ENCODE peak calls at places on chromosomes 4 and X, in seven cellular contexts. Y is ovary, J is sigmoid colon, I is suprapubic skin, H is tibial nerve, A is A549, F is breast epithelium. P is an unnamed sample. For H3K9me3, the result is how much of the 10 kb centered on the place peaks cover.

GRCh38 chr4:41957634-41958033 is 22.4 kb downstream of the TMEM33 start:
- DNase-seq in Y (no peak), J (no peak), A (peak), H (no peak), I (no peak), F (no peak), P (no peak)

GRCh38 chrX:115592997-115593734 is 32.2 kb downstream of the PLS3 start:
- DNase-seq in J (no peak), A (no peak), H (no peak), Y (no peak), F (no peak), I (no peak), P (no peak)

GRCh38 chr4:101597204-101597603 is 193.3 kb upstream of the BANK1 start:
- DNase-seq in F (no peak), Y (no peak), A (no peak), H (no peak), I (no peak), J (no peak), P (no peak)

GRCh38 chr4:122884504-122884903 is 37.9 kb downstream of the NUDT6 start:
- DNase-seq in Y (no peak), J (no peak), H (no peak), A (no peak), I (no peak), F (no peak), P (no peak)

GRCh38 chr4:39616651-39617050 is 22.0 kb downstream of the SMIM14 start:
- DNase-seq in Y (no peak), I (no peak), J (no peak), F (no peak), A (no peak), H (no peak), P (no peak)

GRCh38 chrX:13938053-13938765 is 91.5 kb downstream of the GEMIN8 start:
- DNase-seq in H (no peak), Y (peak), I (peak), A (peak), J (no peak), F (no peak), P (no peak)

GRCh38 chrX:97692575-97692974 is 808.9 kb downstream of the RPA4 start:
- DNase-seq in I (no peak), Y (no peak), F (no peak), A (no peak), J (no peak), H (no peak), P (no peak)

GRCh38 chrX:123993904-123994635 is 32.6 kb downstream of the STAG2 start:
- DNase-seq in A (no peak), I (no peak), H (no peak), F (no peak), Y (no peak), J (no peak), P (no peak)

GRCh38 chrX:40152706-40153334 is 55.1 kb upstream of the BCOR start:
- DNase-seq in A (peak), Y (peak), I (no peak), J (peak), H (no peak), F (no peak), P (no peak)

GRCh38 chrX:15853586-15854079 is 980 bp downstream of the AP1S2 start:
- DNase-seq in Y (no peak), I (no peak), F (no peak), H (no peak), A (no peak), J (no peak), P (no peak)

GRCh38 chrX:51860679-51861078 is 32.7 kb upstream of the MAGED1 start:
- DNase-seq in F (no peak), Y (no peak), J (no peak), H (peak), A (peak), I (no peak), P (no peak)

GRCh38 chr4:25401066-25401465 is 24.0 kb downstream of the ANAPC4 start:
- DNase-seq in A (peak), Y (no peak), I (no peak), F (no peak), J (no peak), H (no peak), P (no peak)

GRCh38 chr4:169307581-169307980 is 36.8 kb upstream of the SH3RF1 start:
- DNase-seq in J (no peak), F (no peak), Y (no peak), A (no peak), I (no peak), H (no peak), P (no peak)

GRCh38 chr4:151807220-151807619 is 46.4 kb upstream of the GATB start:
- DNase-seq in I (no peak), Y (no peak), J (no peak), F (no peak), H (no peak), A (no peak), P (no peak)

GRCh38 chrX:107747596-107748161 is 27.9 kb downstream of the TSC22D3 start:
- DNase-seq in J (no peak), Y (no peak), I (no peak), A (no peak), H (peak), F (no peak), P (peak)

GRCh38 chr4:135508006-135508714 is 1306.6 kb upstream of the PABPC4L start:
- DNase-seq in F (no peak), H (no peak), A (peak), J (no peak), I (no peak), Y (no peak), P (no peak)

GRCh38 chrX:118254611-118255010 is 91.3 kb upstream of the WDR44 start:
- DNase-seq in I (no peak), F (no peak), J (no peak), H (peak), Y (no peak), A (peak), P (no peak)

GRCh38 chrX:78545233-78545632 is 113.9 kb downstream of the RTL3 start:
- DNase-seq in F (no peak), Y (no peak), H (no peak), A (no peak), I (no peak), J (no peak), P (no peak)

GRCh38 chrX:10110984-10111363 is 45.8 kb upstream of the CLCN4 start:
- DNase-seq in F (no peak), Y (no peak), I (no peak), H (no peak), J (no peak), A (no peak), P (no peak)

DNA sequence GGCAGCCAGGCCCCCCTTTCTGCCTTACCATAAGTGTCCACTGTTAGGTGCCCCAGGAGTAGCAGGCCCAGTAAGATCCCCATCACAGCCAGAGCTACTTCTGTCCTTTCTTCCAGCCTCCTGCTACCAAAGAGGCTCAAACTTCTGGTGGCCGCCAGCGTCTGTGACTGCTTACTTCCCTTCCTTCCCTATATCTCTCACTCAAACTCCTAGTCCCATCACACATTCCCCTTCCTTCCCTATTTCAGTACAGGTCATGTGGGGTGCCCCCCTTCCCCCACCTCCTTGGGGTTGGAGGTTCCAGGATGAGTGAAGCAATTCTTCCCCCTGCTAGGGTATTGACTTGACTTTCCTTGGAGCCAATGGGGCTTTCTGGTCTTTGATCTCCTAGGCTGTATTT is at the start of gene VSIG4:
- DNase-seq in H (peak), I (no peak), F (no peak), J (peak), A (no peak), Y (no peak), P (peak)
- TF ChIP-seq POLR2A in H (no peak), I (no peak), F (no peak), J (no peak), A (no peak), Y (no peak), P (no peak)

GRCh38 chr4:36215627-36216026 is 28.7 kb downstream of the ARAP2 start:
- DNase-seq in H (no peak), Y (no peak), J (no peak), I (no peak), A (no peak), F (no peak), P (no peak)

GRCh38 chr4:36214735-36215485 is 29.4 kb downstream of the ARAP2 start:
- DNase-seq in A (no peak), F (no peak), H (no peak), J (no peak), I (no peak), Y (no peak), P (no peak)

GRCh38 chr4:36218121-36218520 is 26.2 kb downstream of the ARAP2 start:
- DNase-seq in J (no peak), Y (no peak), H (no peak), I (no peak), F (no peak), A (no peak), P (no peak)

GRCh38 chr4:36209941-36210663 is 34.2 kb downstream of the ARAP2 start:
- DNase-seq in H (no peak), F (no peak), I (no peak), J (no peak), Y (no peak), A (no peak), P (no peak)

GRCh38 chr4:36213956-36214355 is 30.4 kb downstream of the ARAP2 start:
- DNase-seq in Y (no peak), I (no peak), H (no peak), A (no peak), F (no peak), J (no peak), P (no peak)
- H3K27ac ChIP-seq in Y (no peak), I (no peak), H (no peak), A (no peak), F (no peak), J (no peak), P (no peak)

GRCh38 chr4:649293-649625 is 23.9 kb downstream of the PDE6B start:
- DNase-seq in J (no peak), I (no peak), F (no peak), Y (no peak), H (no peak), A (no peak), P (no peak)
- H3K9me3 ChIP-seq in J (under half), I (under half), F (under half), Y (under half), H (under half), A (under half), P (under half)

DNA sequence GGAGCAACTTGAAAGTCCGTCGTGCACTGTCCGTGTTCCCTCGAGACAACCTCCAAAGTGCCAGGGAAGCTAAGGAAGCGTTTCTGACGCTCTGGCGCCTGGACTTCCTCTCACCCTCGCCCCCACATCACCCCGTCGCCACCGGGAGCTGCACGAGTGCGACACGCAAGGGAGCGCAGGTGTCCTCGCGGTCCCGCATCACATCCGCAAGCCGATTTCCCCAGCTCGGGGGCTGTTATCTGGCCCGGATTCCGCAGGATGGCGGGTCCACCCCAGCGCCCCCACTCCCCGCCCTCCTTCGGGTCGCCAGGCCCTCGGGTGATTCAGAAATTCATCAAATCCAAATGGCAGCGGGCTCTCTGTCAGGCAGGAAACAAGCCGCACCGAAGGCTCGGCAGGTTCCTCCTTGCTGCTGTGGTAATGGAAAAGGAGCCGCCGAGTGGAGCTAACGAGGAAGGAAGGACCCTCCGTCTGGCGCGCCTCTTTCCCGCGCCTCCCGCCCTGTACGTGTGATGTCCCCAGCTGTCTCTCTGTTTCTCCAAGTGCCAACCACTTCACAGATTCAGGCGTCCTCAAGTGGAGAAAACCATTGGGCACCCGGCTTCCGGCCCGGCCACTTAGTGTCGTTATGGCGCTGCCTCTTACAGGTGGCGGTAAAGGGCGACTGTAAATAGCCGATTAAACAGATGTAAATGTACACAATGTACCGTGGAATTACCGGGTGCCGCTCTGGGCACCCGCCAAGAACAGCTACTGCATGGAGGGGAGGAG is 901 bp upstream of the SETD7 start:
- DNase-seq in I (peak), Y (no peak), A (peak), F (peak), J (peak), H (peak), P (peak)
- TF ChIP-seq POLR2A in I (peak), Y (peak), A (no peak), F (no peak), J (no peak), H (no peak), P (no peak)

P was measured in gastrocnemius medialis.